ENCODE peak calls at places on chromosomes 7 and 10, in six cellular contexts. L, I, O, U, Z and V are unnamed samples.

GRCh38 chr7:117941138-117941810 is 68.0 kb upstream of the CTTNBP2 start:
- DNase-seq in Z (no peak), U (no peak), L (no peak), O (no peak), I (no peak), V (no peak)

GRCh38 chr7:102412548-102412947 is 16.4 kb downstream of the PRKRIP1 start:
- DNase-seq in U (no peak), I (peak), L (no peak), Z (peak), O (peak), V (peak)

GRCh38 chr7:21923663-21924062 is 22.0 kb downstream of the CDCA7L start:
- DNase-seq in U (no peak), I (no peak), Z (no peak), O (no peak), L (no peak), V (no peak)

GRCh38 chr10:61835069-61835908 is 66.2 kb upstream of the ARID5B start:
- DNase-seq in U (no peak), I (peak), O (no peak), L (peak), Z (peak), V (no peak)

GRCh38 chr10:111030042-111030750 is 46.6 kb upstream of the ADRA2A start:
- DNase-seq in U (no peak), L (no peak), I (no peak), Z (no peak), O (no peak), V (no peak)

GRCh38 chr7:149014309-149014708 is 14.0 kb downstream of the PDIA4 start:
- DNase-seq in I (no peak), U (no peak), L (no peak), Z (no peak), O (no peak), V (no peak)

GRCh38 chr10:74826142-74827044 is at the start of gene KAT6B:
- DNase-seq in O (peak), U (peak), Z (peak), L (peak), I (peak), V (peak)

GRCh38 chr7:44094796-44095592 is 9.2 kb upstream of the AEBP1 start:
- DNase-seq in I (no peak), U (no peak), Z (no peak), L (no peak), O (no peak), V (no peak)

GRCh38 chr10:7950981-7951847 is 103.3 kb upstream of the GATA3 start:
- DNase-seq in I (no peak), L (no peak), Z (no peak), O (no peak), U (no peak), V (no peak)

GRCh38 chr7:112874909-112875308 is 84.7 kb upstream of the TMEM168 start:
- DNase-seq in I (no peak), Z (no peak), L (no peak), U (no peak), O (no peak), V (no peak)

GRCh38 chr10:86182150-86182549 is 184.4 kb downstream of the GRID1 start:
- DNase-seq in Z (no peak), I (no peak), O (no peak), U (no peak), L (no peak), V (no peak)
- TF ChIP-seq CTCF in Z (no peak), I (peak), O (no peak), U (no peak), L (no peak), V (no peak)

DNA sequence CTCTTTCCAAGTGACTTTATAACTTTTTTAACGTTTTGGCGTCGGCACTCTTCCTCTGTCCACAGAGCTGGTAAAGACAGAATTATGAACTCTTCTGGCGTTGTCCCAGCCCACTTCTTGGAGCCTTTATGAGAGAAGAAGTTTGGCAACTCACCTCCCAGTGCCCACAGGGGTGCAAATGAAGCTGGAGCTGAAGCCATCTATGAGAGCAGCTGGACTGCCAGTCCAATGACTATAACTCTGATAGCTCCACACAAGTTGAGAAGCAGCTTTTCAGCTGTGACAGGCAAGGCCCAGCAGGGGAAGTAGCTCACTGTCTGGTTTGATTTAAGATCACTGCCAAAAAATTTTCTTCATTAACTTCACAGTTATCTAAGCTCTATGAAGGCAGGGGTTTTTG is 23.5 kb downstream of the FZD1 start:
- DNase-seq in Z (no peak), U (no peak), I (no peak), O (no peak), L (no peak), V (no peak)
- TF ChIP-seq CTCF in Z (peak), U (no peak), I (no peak), O (no peak), L (peak), V (no peak)

GRCh38 chr7:95874129-95874528 is 101.8 kb downstream of the DYNC1I1 start:
- DNase-seq in U (no peak), O (no peak), L (no peak), I (no peak), Z (no peak), V (no peak)
- TF ChIP-seq CTCF in U (no peak), O (no peak), L (no peak), I (no peak), Z (no peak), V (no peak)

DNA sequence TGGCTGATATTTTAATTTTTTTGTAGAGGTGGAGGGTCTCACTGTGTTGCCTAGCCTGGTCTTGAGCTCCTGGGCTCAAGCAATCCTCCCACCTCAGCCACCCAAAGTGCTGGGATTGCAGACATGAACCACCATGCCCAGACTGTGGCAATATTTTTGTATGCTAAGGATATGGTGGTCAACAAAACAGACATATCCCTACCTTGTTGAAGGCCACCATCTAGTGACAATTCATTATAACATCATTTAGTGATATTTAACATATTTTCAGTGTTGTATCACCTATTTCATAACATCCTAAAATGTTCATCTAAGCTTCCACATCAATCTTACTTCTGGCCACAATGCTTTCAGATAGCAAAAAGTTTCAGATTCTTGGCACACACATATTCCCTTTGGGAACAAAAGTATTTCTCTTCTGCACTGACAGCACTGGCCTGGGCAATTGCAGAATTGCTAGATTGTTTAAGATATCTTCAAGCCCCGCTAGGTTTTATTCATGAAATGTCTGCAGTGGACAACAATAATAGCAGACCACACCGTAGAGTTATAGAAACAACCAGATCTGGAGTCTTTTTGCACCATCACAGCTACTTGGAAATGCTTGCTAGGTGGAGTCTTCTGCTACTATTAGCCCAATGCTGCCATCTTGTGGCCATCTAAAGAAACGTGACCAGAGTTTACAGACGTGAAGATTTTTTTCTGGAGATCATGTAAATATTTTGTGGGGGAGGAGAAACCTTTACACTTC is 58.4 kb downstream of the DNAJC12 start:
- DNase-seq in O (peak), L (peak), Z (peak), U (peak), I (peak), V (peak)
- TF ChIP-seq CTCF in O (peak), L (peak), Z (peak), U (peak), I (peak), V (peak)